ENCODE peak calls at places on chromosomes 12 and 14, in five cellular contexts. C, Q, D, P and E are unnamed samples.

GRCh38 chr14:103530390-103530789 is 1.4 kb downstream of the TRMT61A start:
- DNase-seq in P (no peak), C (no peak), Q (no peak), D (no peak), E (no peak)

GRCh38 chr14:76894308-76894707 is 68.1 kb downstream of the LRRC74A start:
- DNase-seq in P (no peak), D (no peak), Q (no peak), C (no peak), E (no peak)

GRCh38 chr12:127690161-127690560 is 576.8 kb upstream of the TMEM132C start:
- DNase-seq in Q (no peak), P (peak), C (no peak), D (no peak), E (no peak)

GRCh38 chr14:69580009-69580577 is 5.4 kb upstream of the CCDC177 start:
- DNase-seq in Q (peak), D (no peak), P (peak), C (peak), E (peak)

GRCh38 chr14:21867541-21867940 is 193.9 kb upstream of the OR4E1 start:
- DNase-seq in Q (no peak), C (no peak), D (no peak), P (no peak), E (peak)

GRCh38 chr14:69685716-69686115 is 74.3 kb downstream of the SUSD6 start:
- DNase-seq in P (no peak), Q (no peak), C (no peak), D (peak), E (peak)

GRCh38 chr14:22597771-22598098 is 365 bp upstream of the ABHD4 start:
- DNase-seq in Q (no peak), C (no peak), D (no peak), P (no peak), E (no peak)

GRCh38 chr12:126899926-126900792 is 1366.8 kb upstream of the TMEM132C start:
- DNase-seq in C (no peak), Q (no peak), D (no peak), P (no peak), E (no peak)

GRCh38 chr12:122965356-122965755 is 907 bp downstream of the ABCB9 start:
- DNase-seq in P (no peak), C (no peak), Q (no peak), D (no peak), E (no peak)

GRCh38 chr12:101697197-101697929 is at the start of gene CHPT1:
- DNase-seq in Q (peak), C (peak), P (peak), D (peak), E (no peak)

GRCh38 chr12:107736914-107737313 is 24.0 kb downstream of the PRDM4 start:
- DNase-seq in D (no peak), Q (no peak), P (no peak), C (no peak), E (no peak)

GRCh38 chr14:75566321-75566720 is 12.1 kb upstream of the FLVCR2 start:
- DNase-seq in C (no peak), Q (no peak), P (no peak), D (no peak), E (peak)

GRCh38 chr14:21107360-21107781 is 6.5 kb downstream of the TMEM253 start:
- DNase-seq in C (no peak), P (no peak), Q (peak), D (no peak), E (peak)

GRCh38 chr12:77493311-77493710 is 337.4 kb upstream of the NAV3 start:
- DNase-seq in Q (no peak), C (peak), P (no peak), D (no peak), E (no peak)

GRCh38 chr14:51653096-51653814 is 1.5 kb downstream of the FRMD6 start:
- DNase-seq in Q (peak), C (peak), P (peak), D (no peak), E (peak)

GRCh38 chr12:105640780-105641179 is 310.3 kb downstream of the C12orf75 start:
- DNase-seq in P (no peak), D (no peak), Q (no peak), C (no peak), E (no peak)

GRCh38 chr12:93571854-93572711 is at the start of gene SOCS2:
- DNase-seq in Q (no peak), C (no peak), D (no peak), P (no peak), E (no peak)

GRCh38 chr12:12807970-12808702 is 5.0 kb upstream of the DDX47 start:
- DNase-seq in P (peak), Q (no peak), D (no peak), C (peak), E (peak)

GRCh38 chr12:68271346-68271745 is 17.9 kb upstream of the IL22 start:
- DNase-seq in Q (no peak), C (peak), P (no peak), D (no peak), E (no peak)

GRCh38 chr12:41302979-41303403 is 114.9 kb downstream of the PDZRN4 start:
- DNase-seq in Q (no peak), C (no peak), D (no peak), P (no peak), E (no peak)

GRCh38 chr12:29286081-29286800 is 94.7 kb downstream of the ERGIC2 start:
- DNase-seq in C (peak), P (no peak), D (no peak), Q (no peak), E (no peak)

GRCh38 chr12:99277988-99278387 is 369.6 kb upstream of the GARIN6 start:
- DNase-seq in Q (no peak), P (no peak), C (no peak), D (no peak), E (no peak)

GRCh38 chr12:104055686-104056388 is 5.8 kb upstream of the GLT8D2 start:
- DNase-seq in Q (no peak), D (no peak), P (no peak), C (peak), E (no peak)

GRCh38 chr12:104132351-104132956 is 5.6 kb downstream of the NFYB start:
- DNase-seq in P (no peak), D (no peak), Q (no peak), C (no peak), E (no peak)

GRCh38 chr14:91343051-91343450 is 74.6 kb downstream of the CCDC88C start:
- DNase-seq in P (no peak), D (no peak), Q (no peak), C (no peak), E (no peak)

GRCh38 chr14:69999246-69999645 is 120.0 kb downstream of the SMOC1 start:
- DNase-seq in Q (peak), P (no peak), C (no peak), D (no peak), E (peak)

GRCh38 chr12:120495189-120495722 is 657 bp upstream of the DYNLL1 start:
- DNase-seq in C (no peak), D (no peak), Q (no peak), P (no peak), E (no peak)

GRCh38 chr14:68599896-68600620 is 192.8 kb downstream of the ZFP36L1 start:
- DNase-seq in C (no peak), Q (no peak), D (no peak), P (no peak), E (no peak)

GRCh38 chr12:96902076-96902475 is 5.0 kb upstream of the NEDD1 start:
- DNase-seq in D (no peak), C (no peak), P (peak), Q (peak), E (no peak)

GRCh38 chr14:75442642-75443041 is 14.8 kb downstream of the JDP2 start:
- DNase-seq in P (no peak), C (no peak), Q (no peak), D (no peak), E (peak)

GRCh38 chr14:78345346-78345745 is 175.2 kb downstream of the NRXN3 start:
- DNase-seq in C (no peak), D (no peak), P (no peak), Q (no peak), E (no peak)

GRCh38 chr14:39099748-39100147 is 3.3 kb downstream of the SEC23A start:
- DNase-seq in Q (no peak), C (no peak), D (no peak), P (no peak), E (no peak)
- H3K4me3 ChIP-seq in Q (no peak), C (peak), D (no peak), P (no peak), E (no peak)

DNA sequence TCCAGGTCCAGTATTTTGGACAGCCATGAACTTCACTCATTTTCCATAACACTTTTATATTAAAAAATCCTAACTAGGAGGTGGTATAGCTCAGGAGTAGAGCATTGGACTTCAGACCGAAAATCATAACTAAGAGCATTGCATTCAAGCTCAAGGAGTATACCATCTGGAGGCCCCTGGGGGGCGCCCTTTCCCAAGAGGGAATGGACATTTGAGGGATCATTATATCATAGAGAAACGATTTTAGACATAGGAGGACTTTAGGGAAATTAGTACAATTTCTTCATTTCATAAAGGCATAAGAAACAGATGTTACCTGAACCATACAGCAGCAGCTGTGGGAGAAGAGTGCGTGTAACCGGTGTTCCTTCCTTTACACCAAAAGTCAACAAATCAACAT is 5.2 kb upstream of the ATG14 start:
- DNase-seq in D (no peak), P (peak), C (no peak), Q (peak), E (peak)
- TF ChIP-seq CTCF in D (no peak), P (peak), C (peak), Q (peak), E (peak)

GRCh38 chr12:65327207-65328076 is 49.0 kb downstream of the MSRB3 start:
- DNase-seq in P (no peak), Q (no peak), C (peak), D (no peak), E (no peak)
- H3K4me3 ChIP-seq in P (no peak), Q (no peak), C (peak), D (no peak), E (no peak)

DNA sequence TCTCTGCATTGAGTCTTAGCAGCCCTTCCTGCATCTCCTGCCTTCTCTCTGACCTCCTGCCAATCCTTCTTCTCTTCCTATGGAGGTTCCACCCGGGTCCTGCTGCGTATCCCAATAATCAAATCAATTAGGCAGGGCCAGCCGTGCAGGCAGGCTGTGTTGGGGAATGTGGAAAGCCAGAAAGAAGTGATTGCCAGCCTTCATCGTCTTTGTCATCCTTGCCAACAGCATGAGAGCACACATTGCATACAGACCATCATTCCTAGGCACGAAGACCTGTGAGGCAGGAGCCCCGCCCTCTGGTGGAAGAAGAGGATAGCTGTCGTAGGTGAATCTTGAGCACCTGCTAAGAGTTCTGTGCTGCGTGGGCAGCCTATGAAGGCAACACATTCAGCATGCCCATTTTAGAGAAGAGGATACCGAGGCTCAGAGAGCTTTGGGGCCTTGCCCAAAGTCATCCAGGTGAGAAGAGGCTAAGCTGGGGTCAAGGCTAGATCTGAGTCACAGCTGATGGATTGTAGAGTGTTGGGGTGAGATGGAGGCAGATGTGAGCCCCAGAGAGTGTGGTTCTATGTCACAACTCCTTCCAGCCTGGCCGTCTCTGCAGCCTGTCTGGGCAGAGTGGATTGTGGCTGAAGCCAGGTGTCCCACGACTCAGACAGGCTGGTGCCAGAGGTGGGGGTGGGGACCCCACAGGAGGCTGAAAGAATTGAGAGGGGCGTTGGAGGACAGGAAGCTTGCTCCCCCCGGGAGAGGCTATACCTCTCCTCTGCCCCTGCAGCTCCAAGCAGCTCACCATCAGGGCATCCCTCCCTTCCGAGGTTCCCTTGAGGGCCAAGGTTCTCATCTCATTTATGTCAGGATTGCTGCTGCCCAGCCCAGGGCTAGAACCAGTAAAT is 12.7 kb downstream of the C14orf132 start:
- DNase-seq in C (no peak), D (no peak), Q (peak), P (no peak), E (peak)
- TF ChIP-seq CTCF in C (no peak), D (no peak), Q (peak), P (peak), E (peak)

GRCh38 chr14:100467046-100467750 is 120.0 kb downstream of the BEGAIN start:
- DNase-seq in D (no peak), Q (no peak), P (no peak), C (no peak), E (no peak)
- H3K4me3 ChIP-seq in D (no peak), Q (no peak), P (no peak), C (no peak), E (no peak)

GRCh38 chr14:102210421-102211042 is 70.8 kb downstream of the WDR20 start:
- DNase-seq in C (no peak), P (no peak), Q (no peak), D (no peak), E (no peak)
- TF ChIP-seq CTCF in C (no peak), P (no peak), Q (no peak), D (no peak), E (no peak)

GRCh38 chr14:53950031-53950793 is 6.4 kb downstream of the BMP4 start:
- DNase-seq in C (no peak), P (no peak), Q (no peak), D (no peak), E (no peak)
- H3K4me3 ChIP-seq in C (peak), P (no peak), Q (no peak), D (no peak), E (no peak)

DNA sequence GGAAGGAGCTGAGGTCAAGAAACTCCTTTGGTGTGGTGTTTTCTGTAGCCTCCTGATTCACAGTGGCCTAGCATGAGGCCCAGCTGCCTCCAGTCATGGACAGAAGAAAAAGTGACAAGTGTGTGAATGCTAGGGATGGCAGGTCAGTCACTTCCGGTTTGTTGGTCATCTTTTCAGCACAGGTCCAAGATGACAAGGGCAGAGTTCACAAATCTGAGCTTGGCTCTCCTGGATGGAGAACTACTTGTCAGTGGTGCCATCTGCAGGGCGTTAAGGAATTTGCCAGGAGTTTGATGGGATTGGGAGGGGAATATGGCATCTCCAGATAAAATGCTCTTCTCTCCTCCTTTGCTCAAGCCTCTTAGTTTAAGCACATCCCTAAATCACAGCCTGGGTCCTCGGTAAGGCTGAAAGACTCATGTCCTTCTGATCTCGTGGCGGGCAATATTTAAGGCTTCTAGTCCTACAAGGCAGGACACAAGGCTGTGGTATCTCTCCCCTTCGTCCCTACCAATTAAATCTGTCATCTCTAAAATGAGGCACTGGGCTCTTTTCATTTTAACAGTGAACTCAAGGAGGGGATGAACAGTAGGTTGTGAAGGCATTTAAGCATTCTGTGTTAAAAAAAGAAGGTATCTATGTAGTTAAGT is 10.0 kb downstream of the TUBA1B start:
- DNase-seq in C (peak), Q (peak), D (no peak), P (peak), E (peak)
- TF ChIP-seq CTCF in C (peak), Q (peak), D (peak), P (peak), E (peak)